ENCODE peak calls at places on chromosomes 1 and 21, in seven cellular contexts. A, K, N, B, C, E and Q are unnamed samples. For H3K4me1, the result is how much of the 10 kb centered on the place peaks cover.

GRCh38 chr1:246907472-246907871 is 24.3 kb downstream of the AHCTF1 start:
- DNase-seq in A (no peak), K (no peak), N (peak), B (no peak), C (peak), E (peak), Q (no peak)

GRCh38 chr1:36307601-36308330 is 1.6 kb downstream of the SH3D21 start:
- DNase-seq in A (no peak), K (no peak), N (no peak), B (no peak), C (no peak), E (no peak), Q (no peak)

GRCh38 chr21:44844256-44844655 is 26.4 kb upstream of the SUMO3 start:
- DNase-seq in A (peak), K (no peak), N (no peak), B (no peak), C (no peak), E (no peak), Q (no peak)

GRCh38 chr1:65491472-65491871 is 71.0 kb downstream of the LEPR start:
- DNase-seq in A (no peak), K (no peak), N (no peak), B (no peak), C (no peak), E (no peak), Q (no peak)

GRCh38 chr1:55288245-55288644 is 73.1 kb upstream of the USP24 start:
- DNase-seq in A (peak), K (no peak), N (no peak), B (no peak), C (no peak), E (no peak), Q (peak)

GRCh38 chr1:222711319-222712252 is 705 bp downstream of the AIDA start:
- DNase-seq in A (peak), K (peak), N (peak), B (peak), C (peak), E (peak), Q (peak)

GRCh38 chr21:37792046-37792445 is 124.2 kb downstream of the KCNJ6 start:
- DNase-seq in A (no peak), K (no peak), N (no peak), B (no peak), C (no peak), E (no peak), Q (no peak)

GRCh38 chr1:57741521-57741920 is 317.7 kb upstream of the DAB1 start:
- DNase-seq in A (no peak), K (no peak), N (no peak), B (no peak), C (no peak), E (no peak), Q (no peak)

GRCh38 chr1:228308085-228308601 is 98.5 kb downstream of the TRIM11 start:
- DNase-seq in A (no peak), K (no peak), N (no peak), B (peak), C (no peak), E (no peak), Q (peak)

GRCh38 chr1:18970762-18971161 is 14.3 kb upstream of the IFFO2 start:
- DNase-seq in A (no peak), K (no peak), N (no peak), B (no peak), C (no peak), E (no peak), Q (peak)

GRCh38 chr1:65527211-65527610 is 106.7 kb downstream of the LEPR start:
- DNase-seq in A (no peak), K (no peak), N (no peak), B (no peak), C (no peak), E (no peak), Q (no peak)

DNA sequence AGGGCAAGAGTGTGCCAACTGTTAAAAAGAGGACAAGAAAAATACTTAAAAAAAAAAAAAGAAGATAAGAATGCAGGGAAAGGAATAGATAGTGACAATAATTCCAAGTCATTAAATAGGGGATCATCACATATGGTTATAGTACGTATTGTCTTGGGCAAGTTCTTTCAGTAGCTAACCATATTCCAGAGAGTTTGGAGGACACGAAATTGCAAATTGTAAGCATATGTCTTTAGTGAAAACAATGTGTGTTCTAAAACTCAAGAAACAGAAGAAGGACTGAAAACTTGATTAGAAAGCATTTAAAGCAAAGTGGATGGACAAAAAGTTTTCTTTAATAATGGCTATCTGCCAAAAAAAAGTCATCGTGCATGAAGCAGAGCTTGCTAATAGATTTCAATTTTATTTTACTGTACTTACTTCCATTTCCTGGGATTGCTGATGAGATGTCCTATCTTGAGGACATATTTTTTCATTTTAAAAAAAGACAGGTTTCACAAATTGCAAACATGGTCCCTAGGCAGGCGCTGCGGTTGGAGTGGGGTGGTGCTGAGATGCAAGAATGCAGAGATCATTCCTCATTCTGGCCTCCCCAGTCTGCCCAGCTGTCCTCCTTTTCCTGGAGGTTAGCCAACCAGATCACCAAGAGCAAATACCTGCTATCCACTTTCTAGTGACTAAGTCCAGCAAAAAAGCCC is 11.9 kb downstream of the TSPAN2 start:
- DNase-seq in A (no peak), K (no peak), N (no peak), B (no peak), C (no peak), E (no peak), Q (no peak)
- H3K27ac ChIP-seq in A (no peak), K (no peak), N (no peak), B (no peak), C (no peak), E (no peak), Q (peak)

DNA sequence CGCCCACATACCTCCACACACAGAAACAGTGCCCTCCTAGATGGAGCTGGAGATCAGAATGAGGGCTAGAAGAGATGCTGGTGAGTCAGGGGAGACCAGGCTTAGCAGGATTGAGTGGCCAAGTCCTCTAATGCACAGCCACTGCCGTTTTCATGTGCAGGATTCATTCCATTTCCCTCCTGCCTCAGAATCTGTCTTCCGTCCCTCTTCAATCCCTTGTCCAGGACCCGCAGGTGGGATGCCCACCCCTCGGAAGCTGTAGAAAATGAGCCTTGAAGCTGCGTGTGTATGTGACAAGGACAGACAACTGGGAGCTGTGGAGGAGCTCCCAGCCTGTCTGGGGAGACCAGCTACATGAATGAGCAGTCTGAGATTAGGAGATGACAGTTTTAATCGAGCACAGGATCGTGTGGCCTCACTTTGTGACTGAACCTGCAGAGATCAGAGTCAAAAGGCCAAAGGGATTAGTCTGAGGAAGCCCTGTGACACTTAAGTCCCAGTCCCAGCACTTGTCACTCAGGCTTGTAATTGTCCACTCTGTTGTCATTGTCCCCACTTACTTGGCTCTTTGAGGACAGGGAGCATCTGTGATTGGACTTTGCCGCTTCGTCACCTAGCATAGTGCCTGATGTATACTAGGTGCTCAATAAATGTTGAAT is 22.0 kb downstream of the LGR6 start:
- DNase-seq in A (no peak), K (no peak), N (no peak), B (no peak), C (no peak), E (no peak), Q (no peak)
- H3K4me1 ChIP-seq in A (under half), K (under half), N (under half), B (under half), C (under half), E (under half), Q (under half)

DNA sequence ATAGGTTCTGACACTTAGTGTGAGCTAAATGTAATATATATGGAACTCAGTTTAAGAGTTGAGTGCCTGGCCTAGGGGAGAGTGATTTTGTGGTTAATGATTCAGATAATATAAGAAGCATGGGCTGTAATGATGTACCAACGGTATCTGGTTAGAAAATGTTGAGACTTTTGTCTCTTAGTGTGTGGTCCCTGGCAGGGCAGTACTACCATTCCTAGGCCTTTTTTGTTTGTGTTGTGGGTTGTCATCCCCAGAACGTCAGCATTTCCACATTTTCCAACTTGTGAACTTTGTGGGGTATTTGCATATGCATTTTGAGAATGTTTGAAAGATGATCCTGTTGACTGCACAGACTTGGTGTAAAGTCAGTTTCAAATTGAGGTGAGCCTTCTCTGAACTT is 11.4 kb downstream of the NEK7 start:
- DNase-seq in A (no peak), K (no peak), N (no peak), B (no peak), C (no peak), E (no peak), Q (no peak)
- H3K4me3 ChIP-seq in A (no peak), K (no peak), N (no peak), B (no peak), C (no peak), E (no peak), Q (no peak)

DNA sequence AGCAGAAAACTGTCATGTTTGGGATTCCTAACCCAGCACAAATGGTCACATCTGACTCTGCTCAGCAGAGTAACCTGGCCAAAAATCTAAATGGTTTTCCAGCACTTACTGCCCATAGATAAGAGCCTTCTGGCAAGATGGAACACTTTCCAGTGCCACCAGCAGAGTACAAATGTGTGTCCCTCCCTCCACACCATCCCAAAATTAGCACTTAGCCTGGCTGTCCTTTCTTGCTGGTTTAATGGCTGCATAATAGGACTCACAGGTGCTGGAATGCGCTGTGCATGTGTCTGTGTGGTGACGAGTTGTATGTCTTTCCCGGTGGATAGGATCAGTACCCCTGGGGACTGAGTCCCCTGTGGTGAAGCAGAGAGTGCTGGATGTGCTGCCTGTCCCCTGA is 49.8 kb upstream of the GJB5 start:
- DNase-seq in A (no peak), K (no peak), N (no peak), B (no peak), C (no peak), E (no peak), Q (no peak)
- H3K27ac ChIP-seq in A (no peak), K (no peak), N (no peak), B (no peak), C (no peak), E (no peak), Q (no peak)

GRCh38 chr1:234535763-234536515 is 57.0 kb upstream of the TARBP1 start:
- DNase-seq in A (no peak), K (peak), N (no peak), B (peak), C (peak), E (peak), Q (no peak)
- H3K4me1 ChIP-seq in A (under half), K (under half), N (under half), B (half or more), C (half or more), E (under half), Q (under half)

GRCh38 chr1:27491748-27492700 is 2.1 kb upstream of the WASF2 start:
- DNase-seq in A (no peak), K (peak), N (no peak), B (peak), C (peak), E (no peak), Q (peak)

GRCh38 chr1:27499142-27499541 is 9.2 kb upstream of the WASF2 start:
- DNase-seq in A (no peak), K (no peak), N (no peak), B (no peak), C (no peak), E (no peak), Q (no peak)

GRCh38 chr1:27496604-27497155 is 6.7 kb upstream of the WASF2 start:
- DNase-seq in A (no peak), K (peak), N (peak), B (no peak), C (no peak), E (no peak), Q (peak)
- H3K4me3 ChIP-seq in A (no peak), K (peak), N (no peak), B (no peak), C (no peak), E (no peak), Q (no peak)